ENCODE peak calls at places on chromosomes 6 and 20, in five cellular contexts. T, E, Z, D and R are unnamed samples.

GRCh38 chr6:88586371-88587157 is 376.9 kb downstream of the RNGTT start:
- DNase-seq in T (peak), E (no peak), Z (no peak), D (no peak), R (no peak)

GRCh38 chr20:50248104-50248631 is 57.5 kb downstream of the CEBPB start:
- DNase-seq in T (peak), E (no peak), Z (no peak), D (no peak), R (no peak)

GRCh38 chr6:169898788-169899480 is 147.5 kb downstream of the ERMARD start:
- DNase-seq in T (no peak), E (no peak), Z (no peak), D (no peak), R (no peak)

GRCh38 chr6:135962731-135963130 is 111.2 kb downstream of the PDE7B start:
- DNase-seq in T (peak), E (no peak), Z (no peak), D (no peak), R (no peak)

GRCh38 chr6:56766139-56766805 is 123.6 kb upstream of the DST start:
- DNase-seq in T (no peak), E (no peak), Z (no peak), D (no peak), R (no peak)

GRCh38 chr20:44204156-44204831 is 6.3 kb downstream of the OSER1 start:
- DNase-seq in T (peak), E (no peak), Z (no peak), D (no peak), R (no peak)

GRCh38 chr20:8021541-8022269 is 2.1 kb upstream of the TMX4 start:
- DNase-seq in T (no peak), E (no peak), Z (no peak), D (no peak), R (no peak)

GRCh38 chr6:109252261-109253041 is 129.8 kb downstream of the CD164 start:
- DNase-seq in T (no peak), E (no peak), Z (no peak), D (no peak), R (peak)

GRCh38 chr20:44015733-44016103 is 101.1 kb downstream of the TOX2 start:
- DNase-seq in T (no peak), E (no peak), Z (no peak), D (no peak), R (no peak)

GRCh38 chr6:122207794-122208193 is 191.7 kb upstream of the HSF2 start:
- DNase-seq in T (no peak), E (no peak), Z (no peak), D (no peak), R (no peak)

GRCh38 chr6:21587925-21588811 is 5.4 kb upstream of the SOX4 start:
- DNase-seq in T (peak), E (peak), Z (peak), D (peak), R (peak)

GRCh38 chr6:42106663-42107023 is 35.8 kb downstream of the C6orf132 start:
- DNase-seq in T (no peak), E (no peak), Z (no peak), D (no peak), R (no peak)

GRCh38 chr20:12644481-12644880 is 364.3 kb upstream of the SPTLC3 start:
- DNase-seq in T (no peak), E (no peak), Z (no peak), D (no peak), R (no peak)

GRCh38 chr20:44409132-44409600 is 53.7 kb downstream of the HNF4A start:
- DNase-seq in T (peak), E (no peak), Z (no peak), D (no peak), R (no peak)

GRCh38 chr6:14273196-14273595 is 155.6 kb downstream of the CD83 start:
- DNase-seq in T (no peak), E (no peak), Z (no peak), D (no peak), R (no peak)

GRCh38 chr6:154386848-154387717 is 30.5 kb upstream of the IPCEF1 start:
- DNase-seq in T (peak), E (no peak), Z (no peak), D (no peak), R (no peak)

GRCh38 chr6:159874475-159874874 is 16.3 kb upstream of the MAS1 start:
- DNase-seq in T (peak), E (no peak), Z (no peak), D (no peak), R (no peak)

GRCh38 chr20:50891138-50891537 is 40.1 kb downstream of the ADNP start:
- DNase-seq in T (no peak), E (no peak), Z (no peak), D (no peak), R (no peak)

GRCh38 chr6:14743465-14744211 is 502.2 kb upstream of the JARID2 start:
- DNase-seq in T (peak), E (no peak), Z (no peak), D (no peak), R (no peak)

GRCh38 chr20:24998631-24999445 is 6.3 kb upstream of the APMAP start:
- DNase-seq in T (peak), E (no peak), Z (peak), D (no peak), R (no peak)

GRCh38 chr20:46757754-46758678 is 48.6 kb downstream of the SLC2A10 start:
- DNase-seq in T (peak), E (peak), Z (peak), D (peak), R (peak)

GRCh38 chr6:81937296-81937937 is 184.9 kb upstream of the TENT5A start:
- DNase-seq in T (no peak), E (no peak), Z (no peak), D (no peak), R (no peak)

GRCh38 chr6:31576897-31577341 is 1.6 kb downstream of the TNF start:
- DNase-seq in T (no peak), E (peak), Z (no peak), D (no peak), R (no peak)

GRCh38 chr6:44627091-44627878 is 239.8 kb downstream of the CDC5L start:
- DNase-seq in T (no peak), E (peak), Z (no peak), D (no peak), R (no peak)

GRCh38 chr6:100202417-100203194 is 208.6 kb upstream of the MCHR2 start:
- DNase-seq in T (peak), E (no peak), Z (no peak), D (no peak), R (no peak)

GRCh38 chr6:37517411-37517812 is 17.7 kb upstream of the CCDC167 start:
- DNase-seq in T (no peak), E (no peak), Z (peak), D (peak), R (no peak)

GRCh38 chr6:43183441-43183840 is 1.4 kb downstream of the CUL9 start:
- DNase-seq in T (no peak), E (no peak), Z (no peak), D (no peak), R (no peak)

GRCh38 chr6:28969129-28969528 is 36.0 kb downstream of the ZNF311 start:
- DNase-seq in T (no peak), E (no peak), Z (no peak), D (no peak), R (no peak)

GRCh38 chr20:32965581-32966373 is 38.5 kb downstream of the SUN5 start:
- DNase-seq in T (no peak), E (no peak), Z (no peak), D (peak), R (peak)

GRCh38 chr6:116633685-116634084 is 17.4 kb downstream of the RSPH4A start:
- DNase-seq in T (no peak), E (no peak), Z (peak), D (no peak), R (no peak)

GRCh38 chr6:37454420-37455125 is 21.6 kb downstream of the CMTR1 start:
- DNase-seq in T (no peak), E (peak), Z (no peak), D (no peak), R (no peak)

GRCh38 chr6:88483424-88483823 is 317.3 kb upstream of the CNR1 start:
- DNase-seq in T (no peak), E (no peak), Z (no peak), D (no peak), R (no peak)

GRCh38 chr20:24050119-24050518 is 61.5 kb upstream of the GGTLC1 start:
- DNase-seq in T (no peak), E (no peak), Z (no peak), D (no peak), R (no peak)

GRCh38 chr20:58514321-58515239 is 619 bp downstream of the APCDD1L start:
- DNase-seq in T (no peak), E (no peak), Z (no peak), D (no peak), R (no peak)

DNA sequence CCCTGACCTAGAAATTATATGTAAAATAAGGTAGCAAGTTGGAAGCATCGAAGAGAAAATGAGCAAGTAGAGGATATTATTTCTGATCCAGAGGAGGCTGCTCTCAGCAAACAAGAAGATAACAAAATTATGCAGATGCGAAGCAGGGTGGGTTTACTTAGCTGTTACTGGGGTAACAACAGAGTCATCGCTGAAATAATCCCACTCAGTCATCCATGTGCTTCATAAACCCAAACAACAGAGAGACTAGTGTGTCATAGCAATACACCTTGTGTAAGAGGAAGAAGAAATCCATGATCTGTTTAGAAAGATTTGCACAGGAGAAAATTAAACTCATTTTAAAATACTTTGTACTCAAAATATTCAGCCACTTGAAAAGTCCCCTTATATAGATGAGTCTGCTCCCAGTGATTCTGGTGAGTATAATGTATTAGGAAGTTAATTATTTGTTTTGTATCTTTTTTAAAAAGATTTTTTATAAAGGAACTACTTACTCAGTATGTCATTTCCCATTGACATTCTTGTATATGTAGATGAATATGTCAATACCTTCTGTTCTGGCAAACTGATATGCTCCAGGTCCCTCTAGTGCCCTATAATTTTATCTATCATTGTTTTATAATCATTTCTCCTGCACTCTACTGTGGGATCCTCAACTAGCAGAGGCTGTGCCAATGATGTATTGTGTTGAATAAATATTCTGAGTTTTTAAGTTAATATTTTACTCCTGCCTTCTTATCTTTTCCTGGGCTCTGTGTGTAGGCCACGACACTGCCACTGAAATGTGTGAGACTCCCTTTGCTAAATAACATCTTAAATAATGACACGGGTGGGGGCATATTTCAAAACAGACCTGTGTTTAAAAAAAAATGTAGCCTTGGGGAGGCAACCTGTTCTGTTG is 8.6 kb upstream of the HIVEP2 start:
- DNase-seq in T (no peak), E (no peak), Z (no peak), D (no peak), R (no peak)
- TF ChIP-seq CTCF in T (no peak), E (no peak), Z (no peak), D (no peak), R (no peak)

DNA sequence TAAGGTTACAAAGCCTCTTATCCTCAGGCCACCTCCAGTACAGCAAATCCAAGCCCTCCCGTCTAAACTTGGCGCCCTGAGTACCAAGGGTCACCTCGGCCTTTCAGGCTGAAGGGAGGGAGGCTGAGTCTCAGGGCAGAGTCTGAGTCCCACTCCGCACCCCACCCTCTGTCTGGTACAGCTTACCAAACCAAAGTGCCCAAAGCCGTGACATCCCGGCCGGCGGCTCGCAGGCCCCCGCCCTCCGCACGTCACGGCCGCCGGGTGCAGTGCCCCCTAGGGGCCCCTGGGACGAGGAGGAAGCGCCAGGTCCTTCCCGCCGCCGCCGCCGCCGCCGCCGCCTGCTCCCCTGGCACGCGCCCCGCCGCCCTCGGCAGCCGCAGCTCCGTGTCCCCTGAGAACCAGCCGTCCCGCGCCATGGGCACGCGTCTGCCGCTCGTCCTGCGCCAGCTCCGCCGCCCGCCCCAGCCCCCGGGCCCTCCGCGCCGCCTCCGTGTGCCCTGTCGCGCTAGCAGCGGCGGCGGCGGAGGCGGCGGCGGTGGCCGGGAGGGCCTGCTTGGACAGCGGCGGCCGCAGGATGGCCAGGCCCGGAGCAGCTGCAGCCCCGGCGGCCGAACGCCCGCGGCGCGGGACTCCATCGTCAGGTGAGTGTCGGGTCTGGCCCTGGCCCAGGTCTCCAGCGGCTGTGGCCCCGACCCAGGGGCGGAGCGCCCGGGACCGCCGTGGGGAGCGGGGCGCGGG is at the start of gene MTHFD1L:
- DNase-seq in T (peak), E (peak), Z (peak), D (peak), R (peak)
- TF ChIP-seq CTCF in T (peak), E (peak), Z (peak), D (peak), R (peak)

GRCh38 chr6:83310046-83310445 is 116.9 kb downstream of the RWDD2A start:
- DNase-seq in T (no peak), E (no peak), Z (no peak), D (no peak), R (no peak)
- TF ChIP-seq CTCF in T (no peak), E (no peak), Z (no peak), D (no peak), R (no peak)

GRCh38 chr6:24935753-24936152 is at the start of gene RIPOR2:
- DNase-seq in T (peak), E (peak), Z (no peak), D (peak), R (no peak)
- TF ChIP-seq CTCF in T (no peak), E (no peak), Z (no peak), D (peak), R (no peak)